ENCODE peak calls at places on chromosomes 5 and 9, in seven cellular contexts. L is sigmoid colon, I is IMR-90, N is Panc1, X is OCI-LY7, G is osteoblast, H is PC-9. E is an unnamed sample.

GRCh38 chr5:6604946-6605345 is 27.9 kb downstream of the NSUN2 start:
- DNase-seq in N (no peak), L (no peak), X (no peak), H (no peak), G (no peak), I (no peak), E (no peak)

GRCh38 chr9:75451505-75451904 is 363.2 kb downstream of the OSTF1 start:
- DNase-seq in N (no peak), X (no peak), L (no peak), G (no peak), H (no peak), I (no peak), E (no peak)

GRCh38 chr9:129166962-129167557 is 11.0 kb downstream of the IER5L start:
- DNase-seq in H (peak), X (peak), N (no peak), I (peak), L (peak), G (peak), E (no peak)

GRCh38 chr9:18587988-18588387 is 114.0 kb downstream of the ADAMTSL1 start:
- DNase-seq in N (no peak), X (no peak), H (no peak), G (no peak), L (no peak), I (peak), E (no peak)

GRCh38 chr5:157215826-157216167 is 35.2 kb downstream of the ITK start:
- DNase-seq in L (no peak), X (no peak), N (no peak), G (no peak), I (no peak), H (no peak), E (no peak)

GRCh38 chr9:85344901-85345300 is 396.9 kb downstream of the AGTPBP1 start:
- DNase-seq in G (no peak), X (no peak), I (no peak), H (no peak), L (no peak), N (no peak), E (no peak)

GRCh38 chr9:79195904-79196303 is 375.9 kb upstream of the TLE4 start:
- DNase-seq in X (no peak), G (peak), N (no peak), L (no peak), H (no peak), I (peak), E (peak)

GRCh38 chr9:91902465-91903125 is 47.4 kb downstream of the ROR2 start:
- DNase-seq in G (peak), I (peak), H (no peak), N (no peak), L (no peak), X (no peak), E (no peak)

GRCh38 chr5:168218746-168219145 is 72.7 kb upstream of the WWC1 start:
- DNase-seq in H (no peak), X (no peak), L (no peak), I (no peak), G (no peak), N (no peak), E (no peak)

GRCh38 chr5:17219006-17219422 is 1.6 kb downstream of the BASP1 start:
- DNase-seq in G (peak), H (no peak), X (peak), N (no peak), L (no peak), I (no peak), E (no peak)

GRCh38 chr9:37324691-37325490 is 97.6 kb upstream of the GRHPR start:
- DNase-seq in L (no peak), X (peak), I (no peak), N (no peak), G (peak), H (no peak), E (no peak)

GRCh38 chr5:83363111-83363510 is 108.4 kb upstream of the VCAN start:
- DNase-seq in H (no peak), X (no peak), G (no peak), L (no peak), N (no peak), I (no peak), E (no peak)

GRCh38 chr5:72366324-72366976 is 46.3 kb downstream of the PTCD2 start:
- DNase-seq in X (peak), G (no peak), L (peak), N (peak), H (peak), I (peak), E (no peak)

GRCh38 chr5:86030753-86031152 is 587.0 kb upstream of the COX7C start:
- DNase-seq in I (no peak), G (no peak), H (no peak), X (no peak), L (no peak), N (no peak), E (no peak)

GRCh38 chr5:53342261-53342660 is 138.2 kb upstream of the FST start:
- DNase-seq in H (no peak), G (no peak), N (no peak), X (no peak), L (no peak), I (no peak), E (no peak)

GRCh38 chr9:127968046-127968445 is 12.7 kb downstream of the EEIG1 start:
- DNase-seq in H (peak), N (peak), I (peak), G (peak), L (peak), X (no peak), E (no peak)

GRCh38 chr9:11338130-11338529 is 725.3 kb upstream of the PTPRD start:
- DNase-seq in X (no peak), G (no peak), I (no peak), N (no peak), H (no peak), L (no peak), E (no peak)
- H3K4me3 ChIP-seq in X (no peak), G (no peak), I (no peak), N (no peak), H (no peak), L (no peak), E (no peak)

DNA sequence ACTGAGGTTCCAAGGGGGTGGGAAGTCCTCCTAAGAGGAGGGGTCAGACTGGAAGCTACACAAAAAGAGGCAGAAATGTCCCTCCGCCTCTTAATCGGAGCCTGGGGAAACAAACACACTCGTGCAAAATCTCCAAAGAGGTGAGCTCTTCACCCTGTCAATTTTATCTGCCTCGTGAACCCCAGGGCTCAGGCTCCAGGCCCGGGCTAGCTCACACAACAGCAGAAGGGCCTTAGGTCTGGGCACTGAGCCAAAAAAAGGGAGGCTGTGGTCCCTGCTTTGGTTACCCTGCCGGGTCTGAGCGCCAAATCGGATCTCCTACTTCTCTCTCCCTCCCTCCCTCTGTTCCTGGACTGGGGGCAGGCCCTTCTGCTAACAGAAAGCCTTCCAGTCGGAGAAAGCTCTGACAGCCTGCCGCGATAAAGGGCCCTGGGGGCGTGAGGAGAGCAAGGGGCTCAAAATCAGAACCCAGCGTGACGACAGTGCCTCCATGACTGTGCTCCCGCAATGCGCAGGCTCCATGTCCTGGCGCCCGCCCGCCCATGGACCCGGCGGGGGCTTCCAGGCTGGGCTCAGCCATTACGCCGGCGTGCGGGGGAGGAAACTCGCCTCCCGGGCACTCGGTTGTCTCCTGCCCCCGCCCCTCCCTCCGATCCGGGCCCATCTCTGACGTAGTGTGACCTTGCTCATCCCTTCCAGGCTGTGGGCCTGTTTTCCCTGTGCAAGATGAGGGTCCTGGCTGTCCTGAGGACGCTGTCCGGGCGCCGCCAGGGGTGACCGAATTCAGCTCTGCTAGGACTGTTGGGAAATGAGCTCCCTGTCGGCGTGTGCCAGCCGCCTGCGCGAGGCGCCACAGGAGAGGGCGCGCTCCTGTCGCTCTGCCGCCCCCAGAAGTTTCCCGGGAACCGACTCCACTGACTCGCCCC is 865 bp upstream of the SLC22A4 start:
- DNase-seq in L (peak), I (peak), X (no peak), H (peak), G (peak), N (peak), E (peak)
- TF ChIP-seq CTCF in L (no peak), I (peak), X (no peak), H (no peak), G (no peak), N (no peak), E (peak)

GRCh38 chr9:109319072-109319630 is 1.7 kb downstream of the EPB41L4B start:
- DNase-seq in H (peak), N (no peak), X (no peak), I (no peak), G (no peak), L (no peak), E (no peak)
- H3K4me3 ChIP-seq in H (peak), N (peak), X (no peak), I (no peak), G (peak), L (peak), E (peak)

DNA sequence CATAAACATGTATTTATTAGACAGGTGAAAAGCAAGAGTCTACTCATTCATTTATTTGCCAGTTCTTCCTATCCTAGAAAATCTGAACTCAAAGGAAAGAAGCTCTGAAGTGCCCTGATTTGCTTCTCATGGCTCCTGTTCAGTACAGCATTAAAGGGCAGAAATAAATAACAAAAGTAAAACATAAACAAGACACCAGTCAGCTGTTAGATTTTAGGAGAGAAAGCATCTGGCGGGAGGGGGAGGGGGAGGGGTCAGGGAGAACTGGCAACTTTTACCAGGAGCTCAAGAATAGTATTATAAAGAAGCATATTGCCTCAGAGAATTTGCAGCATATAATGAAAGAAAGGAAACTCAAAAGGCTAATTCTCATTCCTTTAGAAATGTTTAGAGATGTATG is 68.2 kb downstream of the SEMA6A start:
- DNase-seq in I (no peak), L (no peak), X (no peak), N (no peak), H (no peak), G (no peak), E (no peak)
- TF ChIP-seq CTCF in I (no peak), L (no peak), X (no peak), N (no peak), H (no peak), G (no peak), E (no peak)

GRCh38 chr5:138754699-138755057 is 1.5 kb downstream of the CTNNA1 start:
- DNase-seq in N (no peak), X (no peak), H (peak), I (no peak), L (no peak), G (no peak), E (no peak)
- H3K4me3 ChIP-seq in N (peak), X (no peak), H (peak), I (peak), L (peak), G (peak), E (peak)

GRCh38 chr5:77230727-77231469 is 20.4 kb downstream of the PDE8B start:
- DNase-seq in H (no peak), I (peak), X (peak), L (no peak), N (no peak), G (no peak), E (no peak)
- TF ChIP-seq CTCF in H (peak), I (peak), X (peak), L (no peak), N (peak), G (peak), E (peak)

GRCh38 chr5:132256086-132256782 is 1.3 kb upstream of the PDLIM4 start:
- DNase-seq in G (no peak), L (peak), H (no peak), N (no peak), X (no peak), I (no peak), E (no peak)

GRCh38 chr5:132259061-132259851 is 1.8 kb downstream of the PDLIM4 start:
- DNase-seq in N (no peak), L (peak), X (no peak), I (peak), H (peak), G (peak), E (peak)

GRCh38 chr5:132256783-132257130 is 739 bp upstream of the PDLIM4 start:
- DNase-seq in N (no peak), H (no peak), G (no peak), X (no peak), I (no peak), L (no peak), E (no peak)

GRCh38 chr5:132258102-132259060 is 885 bp downstream of the PDLIM4 start:
- DNase-seq in I (peak), H (no peak), N (no peak), L (peak), X (no peak), G (peak), E (no peak)

GRCh38 chr5:132257131-132258101 is at the start of gene PDLIM4:
- DNase-seq in N (no peak), L (peak), H (peak), I (no peak), G (peak), X (no peak), E (no peak)
- H3K4me3 ChIP-seq in N (peak), L (peak), H (peak), I (peak), G (peak), X (no peak), E (peak)

DNA sequence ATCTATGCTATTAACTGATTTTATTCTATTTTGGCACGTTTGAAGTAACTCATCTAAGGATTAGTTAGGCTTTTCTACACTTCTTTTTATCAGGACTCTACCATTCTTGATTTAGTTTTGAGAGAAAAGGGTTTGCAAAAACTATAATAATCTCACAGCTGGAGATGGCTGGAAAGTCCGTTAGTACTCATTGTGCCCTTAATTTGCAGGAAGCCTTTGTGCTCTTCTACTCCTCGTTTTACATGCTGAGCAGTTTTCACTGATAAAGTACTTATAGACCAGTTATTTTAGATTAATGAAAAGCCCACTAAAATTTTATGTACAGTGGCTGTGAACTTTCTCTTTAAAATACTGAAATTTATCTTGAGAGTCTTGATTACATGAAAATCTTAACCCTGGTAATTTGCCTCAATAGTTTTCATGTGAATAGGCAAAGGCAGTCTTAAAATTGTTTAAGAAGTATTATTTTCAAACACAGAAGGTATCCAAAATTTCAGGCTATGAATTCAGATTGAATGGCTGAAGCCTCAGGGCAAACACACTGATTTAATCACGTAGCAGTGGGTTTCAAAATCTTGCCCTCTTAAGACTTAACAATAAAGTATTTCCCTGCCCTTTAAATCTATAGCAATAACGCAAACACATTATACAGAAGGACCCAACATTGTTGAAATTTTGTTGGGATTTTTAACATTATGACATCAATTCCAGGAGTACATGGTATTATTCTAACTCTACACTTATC is 18.6 kb downstream of the MLLT3 start:
- DNase-seq in G (no peak), L (no peak), N (no peak), I (no peak), X (no peak), H (no peak), E (no peak)
- TF ChIP-seq CTCF in G (no peak), L (no peak), N (no peak), I (no peak), X (no peak), H (no peak), E (no peak)

GRCh38 chr5:141084487-141084989 is 9.9 kb upstream of the PCDHB2 start:
- DNase-seq in X (no peak), N (peak), L (no peak), H (peak), G (no peak), I (peak), E (no peak)
- H3K4me3 ChIP-seq in X (no peak), N (peak), L (peak), H (peak), G (peak), I (peak), E (peak)